ENCODE peak calls at places on chromosomes 11 and 22, in five cellular contexts. Q is Daoy; U is GDM1; V is stimulated activated CD4-positive, alpha-beta T cell treated with anti-CD3 and anti-CD28 coated beads, TNF-alpha, amount 100 ng/mL, for 1 hour; I is fibroblast of lung. O is an unnamed sample.

GRCh38 chr22:33051960-33052839 is 6.0 kb downstream of the SYN3 start:
- DNase-seq in Q (peak; percentile 49), I (no peak), U (no peak), V (no peak), O (no peak)

GRCh38 chr11:125376856-125377255 is 119.2 kb downstream of the FEZ1 start:
- DNase-seq in U (no peak), V (no peak), I (peak; percentile 53), Q (no peak), O (no peak)

GRCh38 chr11:63663809-63664208 is 7.4 kb downstream of the ATL3 start:
- DNase-seq in Q (peak; percentile 77), V (no peak), I (peak; percentile 85), U (no peak), O (peak; percentile 73)

GRCh38 chr11:103295704-103296103 is 186.5 kb downstream of the DYNC2H1 start:
- DNase-seq in U (no peak), V (no peak), Q (no peak), I (peak; percentile 17), O (no peak)

GRCh38 chr11:119823077-119823476 is 94.1 kb upstream of the NECTIN1 start:
- DNase-seq in U (no peak), V (no peak), Q (no peak), I (no peak), O (no peak)

GRCh38 chr22:39013923-39014722 is at the start of gene APOBEC3C:
- DNase-seq in Q (peak; percentile 93), V (peak; percentile 51), I (peak; percentile 91), U (peak; percentile 72), O (peak; percentile 87)

GRCh38 chr22:35419756-35420155 is 19.8 kb downstream of the MCM5 start:
- DNase-seq in V (no peak), Q (no peak), U (no peak), I (no peak), O (no peak)

GRCh38 chr11:3835100-3835485 is 5.7 kb downstream of the RHOG start:
- DNase-seq in V (no peak), Q (no peak), U (no peak), I (no peak), O (no peak)

GRCh38 chr11:2201542-2201941 is 29.9 kb upstream of the TH start:
- DNase-seq in Q (no peak), U (no peak), I (no peak), V (no peak), O (no peak)

GRCh38 chr11:118415739-118416068 is 14.3 kb downstream of the ATP5MG start:
- DNase-seq in V (no peak), Q (peak; percentile 90), U (peak; percentile 46), I (peak; percentile 96), O (peak; percentile 95)

GRCh38 chr22:29183971-29184595 is 21.6 kb upstream of the EMID1 start:
- DNase-seq in Q (no peak), U (no peak), I (no peak), V (no peak), O (no peak)

GRCh38 chr11:19577849-19578619 is 134.6 kb upstream of the NAV2 start:
- DNase-seq in V (no peak), I (peak; percentile 76), U (no peak), Q (peak; percentile 18), O (peak; percentile 43)

GRCh38 chr11:128621491-128622136 is 34.3 kb upstream of the ETS1 start:
- DNase-seq in V (no peak), I (peak; percentile 78), Q (peak; percentile 57), U (no peak), O (peak; percentile 98)

GRCh38 chr11:83736689-83737088 is 450.5 kb upstream of the CCDC90B start:
- DNase-seq in V (no peak), I (no peak), U (no peak), Q (no peak), O (no peak)

GRCh38 chr22:30309981-30310672 is 16.6 kb downstream of the TBC1D10A start:
- DNase-seq in U (peak; percentile 22), Q (peak; percentile 83), V (no peak), I (peak; percentile 65), O (no peak)

GRCh38 chr11:72652133-72652532 is 22.1 kb downstream of the PDE2A start:
- DNase-seq in U (no peak), Q (no peak), V (no peak), I (no peak), O (no peak)

GRCh38 chr11:121099364-121099763 is 1.7 kb upstream of the TECTA start:
- DNase-seq in Q (no peak), U (no peak), V (no peak), I (no peak), O (no peak)

GRCh38 chr11:117225553-117226170 is 6.2 kb downstream of the PCSK7 start:
- DNase-seq in V (no peak), Q (no peak), I (no peak), U (no peak), O (no peak)

GRCh38 chr11:11459578-11459977 is 106.5 kb upstream of the CSNK2A3 start:
- DNase-seq in U (no peak), V (no peak), Q (no peak), I (no peak), O (no peak)

GRCh38 chr11:115501895-115502589 is 2.2 kb downstream of the CADM1 start:
- DNase-seq in U (no peak), Q (peak; percentile 19), V (no peak), I (peak; percentile 53), O (no peak)

GRCh38 chr11:32794439-32794838 is at the start of gene CCDC73:
- DNase-seq in U (no peak), Q (no peak), V (no peak), I (no peak), O (no peak)

GRCh38 chr11:80462211-80462610 is 1021.4 kb upstream of the TENM4 start:
- DNase-seq in V (no peak), Q (peak; percentile 20), I (peak; percentile 19), U (no peak), O (peak; percentile 78)

GRCh38 chr11:118142809-118143208 is 9.8 kb downstream of the SCN4B start:
- DNase-seq in U (peak; percentile 53), Q (no peak), V (no peak), I (no peak), O (no peak)

GRCh38 chr11:12802418-12803085 is 128.3 kb downstream of the TEAD1 start:
- DNase-seq in I (peak; percentile 96), Q (peak; percentile 93), U (no peak), V (no peak), O (peak; percentile 79)

O was measured in brain microvascular endothelial cell.